ENCODE peak calls at places on chromosomes 4 and X, in four cellular contexts. K, H, O and W are unnamed samples. For H3K27me3, H3K4me1 and H3K9me3, the result is how much of the 10 kb centered on the place peaks cover.

GRCh38 chrX:48940404-48940955 is 16.9 kb downstream of the OTUD5 start:
- DNase-seq in K (no peak), H (no peak), O (no peak), W (no peak)

GRCh38 chr4:109015413-109015810 is 252.6 kb upstream of the ETNPPL start:
- DNase-seq in K (no peak), H (no peak), O (no peak), W (no peak)

GRCh38 chrX:153526801-153527599 is 9.6 kb downstream of the ATP2B3 start:
- DNase-seq in K (no peak), H (no peak), O (no peak), W (no peak)

GRCh38 chrX:39309018-39309620 is 507.9 kb downstream of the MID1IP1 start:
- DNase-seq in K (peak), H (peak), O (no peak), W (peak)

GRCh38 chr4:67714248-67714583 is 13.3 kb upstream of the UBA6 start:
- DNase-seq in K (no peak), H (peak), O (no peak), W (no peak)

GRCh38 chr4:95155759-95156451 is 392.9 kb downstream of the UNC5C start:
- DNase-seq in K (no peak), H (peak), O (no peak), W (no peak)

GRCh38 chr4:28436191-28437080 is 1575.8 kb downstream of the STIM2 start:
- DNase-seq in K (no peak), H (peak), O (no peak), W (no peak)

GRCh38 chrX:18938710-18939109 is 45.2 kb downstream of the PHKA2 start:
- DNase-seq in K (no peak), H (no peak), O (no peak), W (no peak)

GRCh38 chr4:8688041-8688907 is 95.7 kb downstream of the CPZ start:
- DNase-seq in K (no peak), H (peak), O (no peak), W (no peak)

GRCh38 chr4:68905598-68906237 is 45.9 kb downstream of the UGT2A3 start:
- DNase-seq in K (no peak), H (peak), O (no peak), W (no peak)

GRCh38 chr4:58649236-58649635 is 1539.1 kb upstream of the IGFBP7 start:
- DNase-seq in K (no peak), H (no peak), O (no peak), W (no peak)

GRCh38 chr4:9893329-9894108 is 112.1 kb downstream of the DRD5 start:
- DNase-seq in K (no peak), H (no peak), O (no peak), W (no peak)

GRCh38 chrX:101759000-101759399 is 99.3 kb upstream of the ARMCX2 start:
- DNase-seq in K (peak), H (peak), O (peak), W (no peak)

GRCh38 chr4:142238589-142238988 is 602.2 kb downstream of the IL15 start:
- DNase-seq in K (no peak), H (no peak), O (no peak), W (no peak)

GRCh38 chr4:113222006-113222405 is 172.6 kb downstream of the ANK2 start:
- DNase-seq in K (no peak), H (no peak), O (no peak), W (no peak)

GRCh38 chr4:77176606-77177005 is 19.6 kb downstream of the CCNG2 start:
- DNase-seq in K (no peak), H (peak), O (no peak), W (no peak)
- H3K27me3 ChIP-seq in K (under half), H (under half), O (under half), W (under half)

DNA sequence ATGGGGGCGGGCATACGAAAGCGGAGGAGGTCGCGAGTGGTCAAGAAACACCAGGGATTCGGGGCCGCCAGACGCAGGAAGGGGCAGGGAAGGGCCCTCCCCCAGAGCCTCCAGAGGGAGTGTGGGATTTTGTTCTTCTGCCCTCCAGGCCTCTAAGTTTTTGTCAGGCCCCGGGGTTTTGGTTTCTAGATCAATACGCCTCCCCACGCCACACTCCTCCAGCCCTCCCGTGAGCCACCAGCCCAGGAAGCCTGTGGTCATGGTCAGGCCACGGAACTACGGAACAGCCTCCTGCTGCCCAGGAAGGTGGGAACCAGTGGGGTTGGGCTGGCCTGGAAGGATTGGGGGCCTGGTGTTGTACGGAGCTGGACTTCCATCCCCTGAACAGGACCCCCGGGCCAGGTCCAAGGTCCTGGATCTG is 38.4 kb downstream of the CPLX1 start:
- DNase-seq in K (no peak), H (no peak), O (no peak), W (no peak)
- H3K4me1 ChIP-seq in K (under half), H (under half), O (under half), W (under half)

GRCh38 chrX:151391722-151392121 is 5.3 kb upstream of the VMA21 start:
- DNase-seq in K (no peak), H (no peak), O (no peak), W (no peak)
- H3K9me3 ChIP-seq in K (under half), H (under half), O (under half), W (under half)

GRCh38 chrX:50877310-50877709 is 33.2 kb upstream of the BMP15 start:
- DNase-seq in K (no peak), H (no peak), O (no peak), W (no peak)

GRCh38 chrX:50876551-50876950 is 34.0 kb upstream of the BMP15 start:
- DNase-seq in K (no peak), H (no peak), O (no peak), W (no peak)

GRCh38 chrX:50871922-50872453 is 38.5 kb upstream of the BMP15 start:
- DNase-seq in K (no peak), H (no peak), O (no peak), W (no peak)

DNA sequence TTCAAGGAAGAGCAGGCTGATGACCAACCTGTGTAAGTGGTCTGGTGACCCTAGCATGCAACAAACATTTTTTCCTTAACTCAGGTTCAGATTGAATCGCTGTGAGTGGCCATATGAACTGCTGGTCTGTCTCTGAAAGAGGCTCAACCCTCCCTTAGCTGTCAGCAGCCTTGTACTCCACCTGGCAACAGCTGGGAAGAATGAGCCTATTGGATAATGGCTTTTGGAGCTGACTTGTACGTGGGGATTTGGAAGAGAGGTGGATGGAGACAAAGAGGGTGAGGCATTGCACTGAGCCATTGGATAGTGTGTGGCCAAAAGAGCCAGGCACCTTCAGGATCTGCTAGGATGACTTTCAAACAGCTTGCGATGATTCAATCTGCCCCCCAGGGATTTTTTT is 35.7 kb upstream of the BMP15 start:
- DNase-seq in K (no peak), H (no peak), O (no peak), W (no peak)
- H3K27me3 ChIP-seq in K (under half), H (under half), O (under half), W (under half)